ENCODE peak calls at places on chromosomes 3 and 15, in nine cellular contexts. E is PC-9, X is upper lobe of right lung, D is neural progenitor cell, B is heart left ventricle, C is cardiac muscle cell, P is foreskin keratinocyte, I is stomach, R is hepatocyte. N is an unnamed sample.

GRCh38 chr3:188863999-188864406 is 307.8 kb upstream of the TPRG1 start:
- DNase-seq in E (no peak), X (no peak), D (no peak), B (no peak), C (peak; percentile 53), P (no peak), I (no peak), R (no peak), N (no peak)

GRCh38 chr15:88400591-88400990 is 66.6 kb downstream of the MRPL46 start:
- DNase-seq in E (no peak), X (no peak), D (peak; percentile 36), B (no peak), C (no peak), P (no peak), I (no peak), R (no peak), N (no peak)

GRCh38 chr15:83010709-83011270 is 649 bp downstream of the C15orf40 start:
- DNase-seq in E (no peak), X (peak; percentile 87), D (peak; percentile 77), B (peak; percentile 73), C (peak; percentile 86), P (peak; percentile 45), I (peak; percentile 64), R (peak; percentile 86), N (peak; percentile 80)

GRCh38 chr3:113254171-113254947 is 43.0 kb downstream of the BOC start:
- DNase-seq in E (no peak), X (no peak), D (peak; percentile 38), B (no peak), C (peak; percentile 38), P (no peak), I (no peak), R (no peak), N (no peak)

GRCh38 chr3:11607816-11608215 is 35.9 kb downstream of the VGLL4 start:
- DNase-seq in E (no peak), X (no peak), D (no peak), B (no peak), C (peak; percentile 59), P (no peak), I (no peak), R (no peak), N (no peak)

GRCh38 chr3:149936812-149937230 is 33.9 kb downstream of the PFN2 start:
- DNase-seq in E (no peak), X (no peak), D (peak; percentile 83), B (peak; percentile 58), C (peak; percentile 75), P (no peak), I (peak; percentile 52), R (peak; percentile 67), N (no peak)

GRCh38 chr15:66751579-66751978 is 49.5 kb downstream of the SMAD6 start:
- DNase-seq in E (peak; percentile 66), X (peak; percentile 53), D (no peak), B (no peak), C (no peak), P (no peak), I (peak; percentile 55), R (no peak), N (no peak)

GRCh38 chr3:99366663-99367429 is 271.5 kb upstream of the COL8A1 start:
- DNase-seq in E (no peak), X (no peak), D (peak; percentile 29), B (no peak), C (no peak), P (no peak), I (no peak), R (no peak), N (no peak)

GRCh38 chr3:186502138-186502941 is 41.8 kb downstream of the CRYGS start:
- DNase-seq in E (no peak), X (no peak), D (peak; percentile 23), B (no peak), C (peak; percentile 34), P (no peak), I (no peak), R (no peak), N (no peak)

GRCh38 chr3:1404270-1404669 is 311.4 kb downstream of the CNTN6 start:
- DNase-seq in E (no peak), X (no peak), D (peak; percentile 46), B (no peak), C (no peak), P (no peak), I (peak; percentile 46), R (peak; percentile 70), N (no peak)

GRCh38 chr3:63478962-63479660 is 173.4 kb upstream of the SNTN start:
- DNase-seq in E (no peak), X (no peak), D (no peak), B (no peak), C (peak; percentile 13), P (no peak), I (no peak), R (no peak), N (no peak)

GRCh38 chr3:7001370-7001769 is 140.5 kb downstream of the GRM7 start:
- DNase-seq in E (no peak), X (no peak), D (no peak), B (no peak), C (no peak), P (no peak), I (no peak), R (no peak), N (no peak)

GRCh38 chr3:115626711-115627110 is 3.4 kb downstream of the GAP43 start:
- DNase-seq in E (no peak), X (no peak), D (peak; percentile 21), B (no peak), C (no peak), P (no peak), I (no peak), R (no peak), N (no peak)

GRCh38 chr15:39154136-39154770 is 426.6 kb upstream of the THBS1 start:
- DNase-seq in E (peak; percentile 38), X (no peak), D (no peak), B (no peak), C (no peak), P (no peak), I (no peak), R (peak; percentile 45), N (no peak)

GRCh38 chr3:152203677-152204076 is 65.1 kb upstream of the MBNL1 start:
- DNase-seq in E (no peak), X (no peak), D (no peak), B (no peak), C (peak; percentile 28), P (no peak), I (no peak), R (no peak), N (no peak)
- H3K4me1 ChIP-seq in E (peaks cover under 1% of the 10 kb centered on the region), X (peaks cover 34% of the 10 kb centered on the region), D (no peaks in the 10 kb centered on the region), B (peaks cover 10% of the 10 kb centered on the region), C (peaks cover 24% of the 10 kb centered on the region), P (peaks cover 9% of the 10 kb centered on the region), I (peaks cover 10% of the 10 kb centered on the region), R (peaks cover 22% of the 10 kb centered on the region), N (peaks cover 38% of the 10 kb centered on the region)

DNA sequence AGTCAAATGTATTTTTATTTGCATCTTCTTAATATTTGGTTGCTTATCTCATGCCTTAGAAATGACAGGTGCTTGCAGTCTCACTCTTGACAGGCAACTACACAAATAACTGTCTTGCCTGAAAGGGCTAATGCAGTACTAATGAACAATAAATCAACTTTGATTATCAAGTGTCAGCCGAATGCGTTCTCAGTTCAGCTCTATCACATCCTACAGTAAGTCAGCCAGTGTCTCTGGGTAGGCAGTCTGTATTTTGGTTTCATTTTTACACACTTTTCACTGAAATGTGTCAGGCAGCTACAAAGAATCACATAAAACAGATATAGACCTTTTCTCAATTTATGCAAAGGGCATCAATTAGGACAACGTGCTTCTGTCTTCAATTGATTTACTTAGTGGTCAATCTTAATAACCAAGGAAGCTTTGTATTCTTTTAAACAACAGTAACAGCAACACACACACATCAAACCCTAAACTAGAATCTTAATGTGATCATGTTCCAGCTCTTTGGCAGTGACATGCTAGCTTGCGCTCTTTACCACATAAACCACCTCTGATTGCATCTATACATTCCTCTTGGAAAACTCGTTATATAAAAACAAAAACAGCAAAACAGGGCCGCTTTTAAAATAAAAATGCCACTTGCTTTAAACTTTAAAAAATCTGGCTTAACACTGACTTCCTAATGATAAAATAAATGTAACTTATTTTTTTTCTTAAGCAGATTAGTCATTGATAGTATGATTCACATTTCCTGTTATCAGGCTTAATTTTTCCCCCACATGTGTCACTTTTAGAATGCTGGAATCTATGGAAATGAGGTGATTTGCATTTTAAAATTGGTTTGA is 520.4 kb downstream of the FOXP1 start:
- DNase-seq in E (no peak), X (no peak), D (no peak), B (no peak), C (peak; percentile 61), P (no peak), I (no peak), R (no peak), N (no peak)
- H3K4me1 ChIP-seq in E (peaks cover 3% of the 10 kb centered on the region), X (peaks cover 46% of the 10 kb centered on the region), D (peaks cover 36% of the 10 kb centered on the region), B (peaks cover 43% of the 10 kb centered on the region), C (peaks cover 58% of the 10 kb centered on the region), P (peaks cover 65% of the 10 kb centered on the region), I (peaks cover 30% of the 10 kb centered on the region), R (peaks cover 38% of the 10 kb centered on the region), N (peaks cover 69% of the 10 kb centered on the region)

DNA sequence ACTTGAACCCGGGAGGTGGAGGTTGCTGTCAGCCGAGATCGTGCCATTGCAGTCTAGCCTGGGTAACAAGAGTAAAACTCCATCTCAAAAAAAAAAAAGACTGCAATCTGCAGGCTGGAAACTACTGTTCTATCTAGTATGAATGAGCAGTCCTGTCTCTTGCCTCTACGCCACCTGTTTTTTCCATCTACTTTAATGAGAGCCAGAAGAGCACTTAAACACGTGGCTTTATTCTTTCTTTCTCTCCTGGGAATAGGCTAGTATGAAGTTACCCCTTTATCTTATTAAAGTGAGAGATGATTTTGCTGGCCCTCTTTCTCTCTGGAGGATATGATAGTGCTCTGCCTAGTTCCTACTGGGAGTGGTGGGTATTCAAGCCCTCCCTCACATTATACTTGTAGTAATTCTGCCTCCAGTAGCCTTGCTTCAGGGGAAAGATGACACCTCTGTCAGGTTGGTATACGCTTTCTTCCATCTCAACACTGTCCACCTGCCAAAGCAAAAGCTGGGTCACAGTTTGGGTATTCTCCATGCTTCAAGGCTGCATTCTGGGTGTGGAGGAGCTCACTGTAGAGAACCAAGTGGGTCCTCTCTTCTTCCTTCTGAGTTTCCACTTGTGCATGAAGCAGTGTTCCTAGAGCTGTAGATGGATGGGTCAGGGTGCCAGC is 17.8 kb downstream of the MAPKBP1 start:
- DNase-seq in E (no peak), X (no peak), D (no peak), B (no peak), C (no peak), P (no peak), I (no peak), R (no peak), N (no peak)
- H3K4me1 ChIP-seq in E (peaks cover 21% of the 10 kb centered on the region), X (peaks cover 41% of the 10 kb centered on the region), D (peaks cover 23% of the 10 kb centered on the region), B (peaks cover 28% of the 10 kb centered on the region), C (peaks cover 83% of the 10 kb centered on the region), P (peaks cover 87% of the 10 kb centered on the region), I (peaks cover 42% of the 10 kb centered on the region), R (peaks cover 72% of the 10 kb centered on the region), N (peaks cover 39% of the 10 kb centered on the region)

GRCh38 chr15:81303241-81304225 is 20.4 kb downstream of the STARD5 start:
- DNase-seq in E (no peak), X (peak; percentile 44), D (peak; percentile 52), B (no peak), C (peak; percentile 32), P (no peak), I (no peak), R (no peak), N (no peak)
- H3K4me1 ChIP-seq in E (no peaks in the 10 kb centered on the region), X (peaks cover 38% of the 10 kb centered on the region), D (peaks cover 23% of the 10 kb centered on the region), B (no peaks in the 10 kb centered on the region), C (no peaks in the 10 kb centered on the region), P (peaks cover 14% of the 10 kb centered on the region), I (peaks cover 18% of the 10 kb centered on the region), R (no peaks in the 10 kb centered on the region), N (peaks cover 54% of the 10 kb centered on the region)

DNA sequence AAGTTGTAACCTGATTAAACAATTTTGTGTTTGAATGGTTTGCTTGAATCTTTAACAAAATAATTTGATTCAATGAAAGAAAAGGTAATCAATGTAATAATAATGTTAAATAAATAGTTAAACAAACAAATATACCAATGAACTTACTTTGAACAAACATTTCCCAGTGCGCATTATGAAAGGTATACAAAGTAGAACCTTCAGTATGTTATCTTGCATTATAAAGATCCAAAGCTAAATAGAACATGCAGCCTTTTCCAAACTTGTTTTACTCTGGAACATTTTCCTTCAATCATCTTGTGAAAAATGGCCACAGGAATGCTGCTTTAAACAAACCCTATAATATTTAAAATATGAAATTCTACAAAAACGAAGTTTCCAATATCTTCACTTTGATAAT is 620.0 kb downstream of the NAALADL2 start:
- DNase-seq in E (no peak), X (no peak), D (no peak), B (no peak), C (no peak), P (no peak), I (no peak), R (no peak), N (no peak)
- H3K4me1 ChIP-seq in E (no peaks in the 10 kb centered on the region), X (no peaks in the 10 kb centered on the region), D (peaks cover 6% of the 10 kb centered on the region), B (no peaks in the 10 kb centered on the region), C (no peaks in the 10 kb centered on the region), P (no peaks in the 10 kb centered on the region), I (no peaks in the 10 kb centered on the region), R (no peaks in the 10 kb centered on the region), N (no peaks in the 10 kb centered on the region)

N was measured in lower lobe of right lung.